ENCODE peak calls at places on chromosome 18, in six cellular contexts. O is uterus, B is psoas muscle, R is NCI-H69, P is NCI-H2171 treated with DMSO at 0.1 percent for 48 hours, S is smooth muscle cell of the brain vasculature. U is an unnamed sample.

GRCh38 chr18:9177047-9177446 is 40.5 kb downstream of the ANKRD12 start:
- DNase-seq in P (no peak), S (no peak), O (no peak), B (no peak), R (peak), U (no peak)

GRCh38 chr18:79616651-79617518 is 62.7 kb upstream of the CTDP1 start:
- DNase-seq in S (no peak), R (no peak), O (peak), B (no peak), P (no peak), U (no peak)

GRCh38 chr18:43587538-43588153 is 310.4 kb upstream of the SYT4 start:
- DNase-seq in S (no peak), O (no peak), P (peak), B (no peak), R (peak), U (no peak)

GRCh38 chr18:9474103-9474982 is 970 bp upstream of the RALBP1 start:
- DNase-seq in S (no peak), R (peak), O (no peak), B (no peak), P (peak), U (no peak)

GRCh38 chr18:46037512-46038305 is 34.4 kb downstream of the PSTPIP2 start:
- DNase-seq in P (no peak), B (no peak), O (no peak), S (no peak), R (no peak), U (no peak)

GRCh38 chr18:21444465-21445023 is 156.0 kb downstream of the ESCO1 start:
- DNase-seq in S (peak), P (peak), B (no peak), R (peak), O (no peak), U (no peak)

GRCh38 chr18:49625021-49625691 is 63.3 kb downstream of the LIPG start:
- DNase-seq in O (no peak), R (no peak), P (no peak), S (no peak), B (no peak), U (no peak)

GRCh38 chr18:28916436-28916835 is 739.5 kb upstream of the CDH2 start:
- DNase-seq in S (no peak), B (no peak), O (no peak), P (no peak), R (no peak), U (no peak)

GRCh38 chr18:47710451-47710850 is 220.0 kb downstream of the SMAD2 start:
- DNase-seq in B (no peak), S (no peak), R (no peak), O (no peak), P (no peak), U (no peak)

GRCh38 chr18:5628512-5629255 is 84.9 kb upstream of the EPB41L3 start:
- DNase-seq in S (no peak), P (peak), R (peak), O (peak), B (peak), U (peak)

GRCh38 chr18:46555724-46556123 is 101.3 kb downstream of the LOXHD1 start:
- DNase-seq in P (no peak), O (no peak), R (peak), S (no peak), B (no peak), U (no peak)

GRCh38 chr18:46009158-46009866 is 42.2 kb upstream of the EPG5 start:
- DNase-seq in S (no peak), P (no peak), R (no peak), B (no peak), O (no peak), U (no peak)

GRCh38 chr18:55477537-55478300 is 110.3 kb downstream of the TCF4 start:
- DNase-seq in P (no peak), S (no peak), R (no peak), O (peak), B (peak), U (peak)

GRCh38 chr18:11091746-11092145 is 57.6 kb downstream of the PIEZO2 start:
- DNase-seq in P (no peak), R (no peak), O (no peak), B (no peak), S (no peak), U (no peak)

GRCh38 chr18:41266616-41267015 is 688.4 kb upstream of the PIK3C3 start:
- DNase-seq in S (no peak), R (peak), B (no peak), O (no peak), P (no peak), U (no peak)

GRCh38 chr18:8657873-8658521 is 47.4 kb upstream of the MTCL1 start:
- DNase-seq in S (no peak), R (peak), P (no peak), B (no peak), O (no peak), U (no peak)

GRCh38 chr18:73688851-73689659 is 458.6 kb downstream of the FBXO15 start:
- DNase-seq in B (no peak), O (no peak), P (no peak), R (peak), S (no peak), U (no peak)

GRCh38 chr18:39951321-39951720 is 2003.7 kb upstream of the PIK3C3 start:
- DNase-seq in O (no peak), R (no peak), S (no peak), P (no peak), B (no peak), U (no peak)

GRCh38 chr18:59779979-59780378 is 82.8 kb upstream of the CCBE1 start:
- DNase-seq in B (no peak), P (no peak), O (no peak), S (no peak), R (no peak), U (no peak)

GRCh38 chr18:35201502-35201901 is 39.3 kb upstream of the ZNF397 start:
- DNase-seq in P (peak), S (no peak), R (peak), O (no peak), B (no peak), U (no peak)

GRCh38 chr18:68555935-68556334 is 159.0 kb downstream of the TMX3 start:
- DNase-seq in R (no peak), S (no peak), B (no peak), O (no peak), P (no peak), U (no peak)

GRCh38 chr18:32542221-32542798 is 71.6 kb upstream of the GAREM1 start:
- DNase-seq in O (no peak), B (no peak), P (no peak), R (no peak), S (no peak), U (no peak)

GRCh38 chr18:35131387-35132283 is 90.4 kb downstream of the MAPRE2 start:
- DNase-seq in O (no peak), P (no peak), S (no peak), B (no peak), R (no peak), U (no peak)

GRCh38 chr18:63346471-63347183 is 20.4 kb downstream of the KDSR start:
- DNase-seq in P (no peak), B (no peak), S (no peak), O (no peak), R (no peak), U (no peak)

GRCh38 chr18:30280861-30281470 is 761.6 kb downstream of the DSC3 start:
- DNase-seq in R (peak), P (peak), B (no peak), O (no peak), S (peak), U (no peak)

GRCh38 chr18:6406075-6406909 is 8.4 kb downstream of the L3MBTL4 start:
- DNase-seq in O (no peak), S (no peak), P (no peak), B (peak), R (peak), U (no peak)